ENCODE peak calls at places on chromosome 13, in five cellular contexts. W is HepG2, A is SK-N-SH, G is GM12878, V is A549. I is an unnamed sample.
A peak's percentile ranks its signal among the peaks of the same experiment; 100 is the strongest.

GRCh38 chr13:113862766-113863510 is 938 bp downstream of the GAS6 start:
- DNase-seq in A (peak; percentile 56), G (no peak), V (no peak), W (no peak), I (peak; percentile 59)

GRCh38 chr13:33229446-33230177 is 55.9 kb downstream of the STARD13 start:
- DNase-seq in G (no peak), A (peak; percentile 49), W (peak; percentile 92), V (no peak), I (no peak)

GRCh38 chr13:90640976-90641375 is 706.5 kb upstream of the MIR17HG start:
- DNase-seq in V (no peak), W (no peak), G (no peak), A (no peak), I (no peak)

GRCh38 chr13:20582026-20582425 is 15.1 kb downstream of the IFT88 start:
- DNase-seq in A (no peak), G (no peak), V (no peak), W (no peak), I (no peak)

GRCh38 chr13:36432106-36432544 is at the start of gene CCNA1:
- DNase-seq in W (no peak), G (no peak), V (peak; percentile 10), A (peak; percentile 83), I (peak; percentile 27)

GRCh38 chr13:67574320-67575233 is 344.4 kb upstream of the PCDH9 start:
- DNase-seq in V (no peak), G (no peak), W (no peak), A (no peak), I (no peak)

GRCh38 chr13:26022538-26023292 is 29.1 kb downstream of the SHISA2 start:
- DNase-seq in A (peak; percentile 85), V (peak; percentile 2), W (no peak), G (no peak), I (no peak)

GRCh38 chr13:108315955-108316354 is 46.4 kb downstream of the TNFSF13B start:
- DNase-seq in V (no peak), W (no peak), G (no peak), A (no peak), I (no peak)

GRCh38 chr13:111049791-111050538 is 65.1 kb upstream of the ARHGEF7 start:
- DNase-seq in A (peak; percentile 32), G (no peak), W (no peak), V (no peak), I (peak; percentile 35)

GRCh38 chr13:62643799-62644484 is 1228.3 kb upstream of the PCDH20 start:
- DNase-seq in W (no peak), V (no peak), G (peak; percentile 15), A (no peak), I (no peak)

GRCh38 chr13:26968431-26969335 is 202.9 kb downstream of the USP12 start:
- DNase-seq in V (peak; percentile 19), W (peak; percentile 94), G (no peak), A (no peak), I (no peak)

GRCh38 chr13:49932066-49932465 is 4.1 kb downstream of the SPRYD7 start:
- DNase-seq in V (no peak), W (no peak), G (no peak), A (no peak), I (no peak)

GRCh38 chr13:100280681-100281080 is 191.8 kb downstream of the PCCA start:
- DNase-seq in V (no peak), W (no peak), G (no peak), A (no peak), I (no peak)

GRCh38 chr13:111228262-111229144 is 91.9 kb upstream of the TEX29 start:
- DNase-seq in A (no peak), V (no peak), W (no peak), G (no peak), I (no peak)

GRCh38 chr13:25286969-25287961 is at the start of gene MTMR6:
- DNase-seq in V (peak; percentile 78), W (peak; percentile 73), A (peak; percentile 95), G (peak; percentile 80), I (peak; percentile 86)

GRCh38 chr13:100363874-100364273 is 224.7 kb downstream of the GGACT start:
- DNase-seq in G (no peak), A (no peak), W (no peak), V (peak; percentile 27), I (no peak)

GRCh38 chr13:51067376-51068125 is 43.5 kb downstream of the C13orf42 start:
- DNase-seq in V (no peak), W (no peak), A (no peak), G (no peak), I (no peak)

GRCh38 chr13:27822258-27822872 is 30.1 kb downstream of the GSX1 start:
- DNase-seq in A (no peak), V (no peak), G (no peak), W (no peak), I (no peak)

GRCh38 chr13:112809332-112810310 is 119.8 kb downstream of the ATP11A start:
- DNase-seq in G (no peak), W (no peak), V (no peak), A (no peak), I (no peak)

GRCh38 chr13:60267498-60268202 is 103.9 kb upstream of the DIAPH3 start:
- DNase-seq in G (no peak), A (no peak), V (peak; percentile 2), W (no peak), I (peak; percentile 62)

GRCh38 chr13:44317752-44318550 is 55.7 kb upstream of the SERP2 start:
- DNase-seq in V (no peak), G (no peak), W (no peak), A (no peak), I (no peak)

GRCh38 chr13:94759120-94759728 is 46.9 kb upstream of the SOX21 start:
- DNase-seq in A (no peak), V (no peak), W (no peak), G (no peak), I (no peak)

GRCh38 chr13:36310417-36311108 is 12.9 kb upstream of the CCDC169 start:
- DNase-seq in G (no peak), W (no peak), V (no peak), A (no peak), I (peak; percentile 14)

GRCh38 chr13:92951273-92951820 is 275.3 kb upstream of the GPC6 start:
- DNase-seq in V (no peak), A (no peak), G (no peak), W (no peak), I (no peak)

GRCh38 chr13:73245271-73245670 is 186.5 kb downstream of the KLF5 start:
- DNase-seq in V (no peak), A (no peak), G (no peak), W (no peak), I (no peak)

GRCh38 chr13:26721251-26721939 is 39.2 kb downstream of the GPR12 start:
- DNase-seq in W (no peak), G (no peak), V (peak; percentile 1), A (no peak), I (no peak)

GRCh38 chr13:45016792-45017425 is 27.6 kb downstream of the GPALPP1 start:
- DNase-seq in A (no peak), W (no peak), G (no peak), V (no peak), I (no peak)

GRCh38 chr13:71864094-71864980 is 2.7 kb downstream of the DACH1 start:
- DNase-seq in G (no peak), V (no peak), W (no peak), A (peak; percentile 68), I (no peak)

GRCh38 chr13:34391071-34391470 is 551.0 kb upstream of the NBEA start:
- DNase-seq in A (no peak), G (no peak), W (no peak), V (peak; percentile 10), I (no peak)

GRCh38 chr13:110913911-110914292 is 967 bp downstream of the ANKRD10 start:
- DNase-seq in A (no peak), V (no peak), W (no peak), G (no peak), I (no peak)

GRCh38 chr13:40445557-40445990 is 220.9 kb downstream of the FOXO1 start:
- DNase-seq in V (no peak), W (no peak), A (no peak), G (peak; percentile 99), I (no peak)

GRCh38 chr13:40984670-40985366 is 34.3 kb downstream of the ELF1 start:
- DNase-seq in V (no peak), W (no peak), G (peak; percentile 67), A (no peak), I (no peak)

GRCh38 chr13:46575321-46575721 is 22.4 kb downstream of the LRCH1 start:
- DNase-seq in W (no peak), A (no peak), G (peak; percentile 58), V (no peak), I (no peak)

GRCh38 chr13:71712988-71713653 is 153.9 kb downstream of the DACH1 start:
- DNase-seq in G (no peak), A (peak; percentile 65), V (no peak), W (peak; percentile 49), I (no peak)

GRCh38 chr13:30870049-30870884 is 35.8 kb upstream of the MEDAG start:
- DNase-seq in W (no peak), V (peak; percentile 38), A (no peak), G (no peak), I (peak; percentile 78)
- TF ChIP-seq SMC3 in W (no peak), V (no peak), A (no peak), G (no peak), I (no peak)

GRCh38 chr13:74868044-74868443 is 613.9 kb downstream of the TBC1D4 start:
- DNase-seq in G (no peak), V (no peak), W (no peak), A (no peak), I (no peak)
- TF ChIP-seq CHD2 in G (no peak), V (no peak), W (no peak), A (no peak), I (no peak)

DNA sequence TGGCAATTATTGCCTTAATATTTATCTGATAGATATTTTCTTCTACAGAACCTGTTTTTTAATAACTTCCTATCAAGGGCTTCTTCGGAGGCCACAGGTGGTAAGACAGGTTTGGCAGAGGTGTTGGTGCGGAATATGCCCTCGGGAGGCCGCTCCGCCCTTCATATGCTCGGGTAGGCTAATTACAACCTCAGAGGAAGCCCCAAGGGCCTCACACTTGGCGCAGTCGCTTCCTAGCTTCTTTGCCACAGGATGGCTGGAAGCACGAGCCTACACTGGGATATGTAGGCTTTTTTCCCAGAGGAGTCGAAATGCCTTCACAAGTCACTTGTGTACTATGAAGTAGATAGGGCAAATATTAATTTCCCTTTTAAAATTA is 68.8 kb downstream of the LMO7 start:
- DNase-seq in V (peak; percentile 64), G (no peak), W (no peak), A (no peak), I (no peak)
- TF ChIP-seq SMC3 in V (no peak), G (no peak), W (no peak), A (no peak), I (no peak)

DNA sequence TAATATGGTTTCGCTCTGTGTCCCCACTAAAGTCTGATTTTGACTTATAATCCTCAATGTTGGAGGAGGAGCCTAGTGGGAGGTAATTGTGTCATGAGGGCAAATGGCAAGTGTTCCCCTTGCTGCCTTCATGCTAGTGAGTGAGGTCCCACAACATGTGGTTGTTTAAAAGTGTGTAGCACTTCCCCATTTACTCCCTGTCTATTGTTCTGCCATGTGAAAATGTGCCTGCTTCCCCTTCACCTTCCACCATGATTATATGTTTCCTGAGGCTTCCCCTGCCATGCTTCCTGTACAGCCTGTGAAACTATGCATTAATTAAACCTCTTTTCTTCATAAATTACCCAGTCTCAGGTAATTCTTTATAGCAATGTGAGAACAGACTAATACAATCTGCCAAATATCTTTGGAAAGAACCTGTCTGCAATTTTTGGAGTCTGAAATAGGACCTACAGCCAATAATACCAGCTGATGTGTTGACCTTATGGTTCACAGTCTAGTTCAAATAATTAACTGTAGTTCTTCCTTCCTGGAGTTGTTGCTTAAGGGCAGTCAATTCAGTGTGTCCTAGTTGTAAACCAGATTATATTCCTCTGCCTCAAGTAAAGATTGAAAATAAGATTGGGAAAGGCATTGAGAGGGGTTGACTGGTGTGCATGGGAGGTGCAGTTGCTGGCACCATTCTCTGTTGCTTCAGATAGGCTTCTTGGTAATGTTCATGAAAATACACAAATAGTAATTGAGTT is 1442.9 kb downstream of the SLITRK1 start:
- DNase-seq in W (no peak), A (no peak), G (no peak), V (no peak), I (no peak)
- TF ChIP-seq CHD2 in W (no peak), A (no peak), G (no peak), V (no peak), I (no peak)

I was measured in K562.